ENCODE peak calls at places on chromosome 11, in eight cellular contexts. A is cardiac fibroblast; K is NCI-H1105; I is Daoy; U is fibroblast of the conjunctiva; G is adipocyte; B is head of caudate nucleus; R is stimulated activated CD8-positive, alpha-beta memory T cell treated with anti-CD3 and anti-CD28 coated beads, Interleukin-12 subunit alpha, Interleukin-12 subunit beta, amount 100 ng/mL, for 4 hours. J is an unnamed sample.

GRCh38 chr11:76850815-76851214 is 9.9 kb upstream of the ACER3 start:
- DNase-seq in I (no peak), A (no peak), K (no peak), U (no peak), R (no peak), B (peak), G (peak), J (peak)

GRCh38 chr11:120223793-120224192 is 13.0 kb downstream of the OAF start:
- DNase-seq in K (no peak), U (no peak), B (no peak), R (no peak), I (no peak), A (no peak), G (no peak), J (no peak)

GRCh38 chr11:104705475-104706195 is 192.6 kb downstream of the CASP12 start:
- DNase-seq in U (no peak), A (peak), G (no peak), I (no peak), K (no peak), R (peak), B (peak), J (no peak)

GRCh38 chr11:1879941-1880720 is 11.6 kb downstream of the PRR33 start:
- DNase-seq in U (no peak), G (peak), B (no peak), I (peak), A (peak), R (no peak), K (no peak), J (no peak)

GRCh38 chr11:125108469-125108868 is 3.0 kb downstream of the TMEM218 start:
- DNase-seq in K (no peak), G (no peak), U (no peak), I (no peak), A (no peak), R (no peak), B (no peak), J (no peak)

GRCh38 chr11:63567044-63567840 is 4.1 kb upstream of the PLAAT2 start:
- DNase-seq in A (peak), G (peak), I (peak), R (peak), U (peak), K (no peak), B (no peak), J (peak)

GRCh38 chr11:66967670-66968425 is 7.3 kb upstream of the C11orf86 start:
- DNase-seq in K (no peak), U (peak), A (peak), R (no peak), I (peak), B (no peak), G (peak), J (peak)

GRCh38 chr11:15286465-15286864 is 171.7 kb downstream of the INSC start:
- DNase-seq in A (no peak), G (no peak), K (no peak), U (no peak), I (peak), R (no peak), B (no peak), J (no peak)

GRCh38 chr11:118212131-118212725 is 12.6 kb downstream of the JAML start:
- DNase-seq in R (no peak), I (no peak), U (no peak), B (no peak), A (no peak), G (no peak), K (no peak), J (no peak)

GRCh38 chr11:44987506-44987905 is 36.8 kb upstream of the TP53I11 start:
- DNase-seq in R (no peak), I (no peak), B (no peak), A (no peak), K (no peak), U (no peak), G (no peak), J (no peak)

GRCh38 chr11:33735426-33736147 is 636 bp downstream of the CD59 start:
- DNase-seq in G (peak), K (peak), R (peak), I (peak), U (no peak), A (peak), B (no peak), J (peak)

J was measured in foreskin fibroblast.